ENCODE peak calls at places on chromosome 15, in six cellular contexts. One of them, this sample, is unnamed.

GRCh38 chr15:66882251-66883020 is 180.4 kb downstream of the SMAD6 start:
- DNase-seq in bronchial epithelial cell: peak; percentile 24
- DNase-seq in hepatocyte: no peak
- DNase-seq in body of pancreas: no peak
- DNase-seq in cardiac fibroblast: peak; percentile 78
- DNase-seq in fibroblast of pulmonary artery: peak; percentile 79
- DNase-seq in this sample: no peak

GRCh38 chr15:59178151-59178705 is 28.4 kb upstream of the LDHAL6B start:
- DNase-seq in hepatocyte: no peak
- DNase-seq in fibroblast of pulmonary artery: no peak
- DNase-seq in body of pancreas: no peak
- DNase-seq in bronchial epithelial cell: no peak
- DNase-seq in cardiac fibroblast: no peak
- DNase-seq in this sample: no peak

GRCh38 chr15:94858011-94858410 is 626.6 kb downstream of the MCTP2 start:
- DNase-seq in bronchial epithelial cell: no peak
- DNase-seq in hepatocyte: no peak
- DNase-seq in body of pancreas: no peak
- DNase-seq in fibroblast of pulmonary artery: no peak
- DNase-seq in cardiac fibroblast: no peak
- DNase-seq in this sample: no peak

GRCh38 chr15:67943961-67944674 is 104.3 kb upstream of the RNU6-1 start:
- DNase-seq in fibroblast of pulmonary artery: peak; percentile 45
- DNase-seq in body of pancreas: peak; percentile 56
- DNase-seq in bronchial epithelial cell: no peak
- DNase-seq in cardiac fibroblast: no peak
- DNase-seq in hepatocyte: no peak
- DNase-seq in this sample: no peak

GRCh38 chr15:65957451-65957850 is 88.2 kb downstream of the RAB11A start:
- DNase-seq in bronchial epithelial cell: no peak
- DNase-seq in fibroblast of pulmonary artery: no peak
- DNase-seq in cardiac fibroblast: no peak
- DNase-seq in hepatocyte: no peak
- DNase-seq in body of pancreas: no peak
- DNase-seq in this sample: no peak

GRCh38 chr15:55224892-55225291 is 28.2 kb upstream of the RSL24D1 start:
- DNase-seq in bronchial epithelial cell: no peak
- DNase-seq in hepatocyte: peak; percentile 40
- DNase-seq in body of pancreas: no peak
- DNase-seq in cardiac fibroblast: no peak
- DNase-seq in fibroblast of pulmonary artery: no peak
- DNase-seq in this sample: peak; percentile 10

GRCh38 chr15:28915935-28916334 is 30.2 kb downstream of the APBA2 start:
- DNase-seq in body of pancreas: no peak
- DNase-seq in fibroblast of pulmonary artery: no peak
- DNase-seq in hepatocyte: no peak
- DNase-seq in cardiac fibroblast: no peak
- DNase-seq in bronchial epithelial cell: no peak
- DNase-seq in this sample: no peak

GRCh38 chr15:48877630-48878595 is at the start of gene EID1:
- DNase-seq in body of pancreas: peak; percentile 94
- DNase-seq in hepatocyte: peak; percentile 97
- DNase-seq in bronchial epithelial cell: peak; percentile 91
- DNase-seq in cardiac fibroblast: peak; percentile 98
- DNase-seq in fibroblast of pulmonary artery: peak; percentile 98
- DNase-seq in this sample: peak; percentile 91

GRCh38 chr15:56390739-56391267 is 25.6 kb downstream of the TEX9 start:
- DNase-seq in cardiac fibroblast: no peak
- DNase-seq in fibroblast of pulmonary artery: no peak
- DNase-seq in body of pancreas: no peak
- DNase-seq in hepatocyte: no peak
- DNase-seq in bronchial epithelial cell: no peak
- DNase-seq in this sample: no peak

DNA sequence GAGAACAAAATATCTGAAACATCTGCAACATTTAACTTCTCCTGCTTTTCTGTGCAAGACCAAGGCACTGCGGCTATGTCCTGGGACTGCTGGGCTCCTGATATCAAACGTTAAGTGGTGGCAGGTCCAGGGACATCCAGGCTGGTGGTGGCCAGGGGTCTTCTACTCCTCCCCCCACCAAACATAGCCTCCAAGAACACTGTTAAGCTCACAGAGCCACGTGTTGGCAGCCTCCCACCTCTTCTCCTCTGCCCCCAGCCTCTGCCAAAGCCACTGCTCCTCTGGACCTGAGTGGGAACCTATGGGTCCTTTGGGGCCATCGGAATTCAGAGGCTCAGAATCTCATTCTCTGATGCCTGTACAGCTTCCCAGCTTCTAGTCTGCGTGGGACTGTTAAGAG is 325.7 kb downstream of the ARRDC4 start:
- DNase-seq in cardiac fibroblast: no peak
- DNase-seq in hepatocyte: no peak
- DNase-seq in bronchial epithelial cell: no peak
- DNase-seq in body of pancreas: no peak
- DNase-seq in fibroblast of pulmonary artery: no peak
- DNase-seq in this sample: no peak
- TF ChIP-seq CTCF in cardiac fibroblast: no peak
- TF ChIP-seq CTCF in hepatocyte: no peak
- TF ChIP-seq CTCF in bronchial epithelial cell: no peak
- TF ChIP-seq CTCF in body of pancreas: no peak
- TF ChIP-seq CTCF in fibroblast of pulmonary artery: no peak
- TF ChIP-seq CTCF in this sample: no peak

GRCh38 chr15:44299997-44300396 is 11.5 kb downstream of the GOLM2 start:
- DNase-seq in cardiac fibroblast: no peak
- DNase-seq in body of pancreas: no peak
- DNase-seq in bronchial epithelial cell: no peak
- DNase-seq in hepatocyte: no peak
- DNase-seq in fibroblast of pulmonary artery: no peak
- DNase-seq in this sample: no peak

GRCh38 chr15:44295909-44296420 is 7.4 kb downstream of the GOLM2 start:
- DNase-seq in fibroblast of pulmonary artery: peak; percentile 24
- DNase-seq in bronchial epithelial cell: peak; percentile 12
- DNase-seq in hepatocyte: no peak
- DNase-seq in cardiac fibroblast: peak; percentile 19
- DNase-seq in body of pancreas: no peak
- DNase-seq in this sample: no peak

GRCh38 chr15:44300567-44300966 is 12.0 kb downstream of the GOLM2 start:
- DNase-seq in fibroblast of pulmonary artery: no peak
- DNase-seq in body of pancreas: no peak
- DNase-seq in cardiac fibroblast: no peak
- DNase-seq in bronchial epithelial cell: no peak
- DNase-seq in hepatocyte: no peak
- DNase-seq in this sample: no peak

GRCh38 chr15:44296625-44297524 is 8.4 kb downstream of the GOLM2 start:
- DNase-seq in body of pancreas: peak; percentile 20
- DNase-seq in fibroblast of pulmonary artery: peak; percentile 53
- DNase-seq in bronchial epithelial cell: peak; percentile 86
- DNase-seq in hepatocyte: peak; percentile 36
- DNase-seq in cardiac fibroblast: peak; percentile 36
- DNase-seq in this sample: no peak

GRCh38 chr15:44298878-44299277 is 10.4 kb downstream of the GOLM2 start:
- DNase-seq in bronchial epithelial cell: peak; percentile 5
- DNase-seq in fibroblast of pulmonary artery: no peak
- DNase-seq in cardiac fibroblast: no peak
- DNase-seq in body of pancreas: no peak
- DNase-seq in hepatocyte: no peak
- DNase-seq in this sample: peak; percentile 42
- TF ChIP-seq CTCF in bronchial epithelial cell: peak; percentile 59
- TF ChIP-seq CTCF in fibroblast of pulmonary artery: peak; percentile 45
- TF ChIP-seq CTCF in cardiac fibroblast: peak; percentile 55
- TF ChIP-seq CTCF in body of pancreas: no peak
- TF ChIP-seq CTCF in hepatocyte: no peak
- TF ChIP-seq CTCF in this sample: peak; percentile 59

GRCh38 chr15:93018574-93018973 is 70.4 kb downstream of the RGMA start:
- DNase-seq in cardiac fibroblast: peak; percentile 36
- DNase-seq in fibroblast of pulmonary artery: peak; percentile 31
- DNase-seq in hepatocyte: no peak
- DNase-seq in body of pancreas: no peak
- DNase-seq in bronchial epithelial cell: no peak
- DNase-seq in this sample: peak; percentile 30
- TF ChIP-seq CTCF in cardiac fibroblast: peak; percentile 15
- TF ChIP-seq CTCF in fibroblast of pulmonary artery: peak; percentile 33
- TF ChIP-seq CTCF in hepatocyte: peak; percentile 19
- TF ChIP-seq CTCF in body of pancreas: peak; percentile 17
- TF ChIP-seq CTCF in bronchial epithelial cell: peak; percentile 2
- TF ChIP-seq CTCF in this sample: peak; percentile 11

DNA sequence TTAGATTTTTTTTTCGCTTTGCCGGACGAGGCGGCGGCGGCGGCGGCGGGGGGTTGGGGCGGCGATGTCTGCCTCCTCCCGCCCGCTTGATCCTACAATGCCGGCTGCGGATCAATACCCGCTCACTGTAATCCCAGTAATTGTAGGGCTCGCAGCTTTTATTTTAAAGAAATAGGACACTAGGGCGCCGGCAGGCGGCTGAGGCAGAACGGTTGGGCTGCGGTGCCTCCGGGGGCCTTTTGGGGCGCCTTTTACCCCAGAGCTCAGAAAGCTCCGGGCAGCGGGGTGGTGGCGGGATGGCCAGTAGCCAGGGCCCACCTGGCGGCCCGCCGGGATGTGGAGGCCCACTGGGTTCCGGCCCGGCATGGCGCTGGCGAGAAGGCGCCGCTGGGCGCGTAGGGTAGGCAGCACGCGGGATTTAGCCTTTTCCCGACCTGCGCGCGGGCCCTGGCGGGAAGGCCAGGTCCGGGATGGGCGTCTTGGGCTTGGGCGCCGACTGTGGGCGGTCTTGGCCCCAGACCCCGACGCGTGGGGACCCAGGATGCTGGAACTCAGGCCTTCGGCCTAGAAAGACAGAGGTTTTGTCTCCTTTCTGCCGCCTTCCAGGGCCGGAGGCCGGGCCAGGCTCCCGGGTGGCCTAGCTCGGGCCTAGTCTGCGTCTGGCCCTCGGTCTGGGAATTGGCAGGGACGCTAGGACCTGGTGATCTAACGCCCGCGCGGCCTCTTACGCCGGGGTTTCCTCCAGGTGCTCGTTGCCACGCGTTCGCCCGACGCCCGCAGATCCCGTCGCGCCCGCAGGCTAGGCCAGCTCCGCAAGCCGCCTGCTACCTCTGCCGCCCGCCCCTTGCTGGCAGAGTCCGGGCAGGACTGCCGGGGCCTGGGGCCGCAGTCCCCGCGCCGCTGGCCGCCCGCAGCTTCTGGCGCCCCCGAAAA is 15.5 kb upstream of the ONECUT1 start:
- DNase-seq in bronchial epithelial cell: no peak
- DNase-seq in body of pancreas: peak; percentile 61
- DNase-seq in fibroblast of pulmonary artery: no peak
- DNase-seq in hepatocyte: no peak
- DNase-seq in cardiac fibroblast: no peak
- DNase-seq in this sample: no peak
- TF ChIP-seq CTCF in bronchial epithelial cell: no peak
- TF ChIP-seq CTCF in body of pancreas: peak; percentile 39
- TF ChIP-seq CTCF in fibroblast of pulmonary artery: no peak
- TF ChIP-seq CTCF in hepatocyte: no peak
- TF ChIP-seq CTCF in cardiac fibroblast: peak; percentile 11
- TF ChIP-seq CTCF in this sample: no peak